ENCODE peak calls at places on chromosome 17, in nine cellular contexts. J, Z, K, D, R, N, G, B and L are unnamed samples.

GRCh38 chr17:7237761-7238417 is 1.4 kb downstream of the PHF23 start:
- DNase-seq in J (no peak), Z (peak; percentile 71), K (peak; percentile 90), D (peak; percentile 66), R (peak; percentile 83), N (peak; percentile 90), G (peak; percentile 90), B (peak; percentile 54), L (peak; percentile 85)

GRCh38 chr17:41555105-41555887 is 16.6 kb downstream of the KRT9 start:
- DNase-seq in J (no peak), Z (no peak), K (no peak), D (peak; percentile 89), R (no peak), N (no peak), G (no peak), B (peak; percentile 18), L (no peak)

GRCh38 chr17:78324391-78325075 is 35.3 kb downstream of the SOCS3 start:
- DNase-seq in J (no peak), Z (peak; percentile 71), K (peak; percentile 77), D (peak; percentile 94), R (peak; percentile 89), N (no peak), G (peak; percentile 81), B (peak; percentile 85), L (no peak)

GRCh38 chr17:69898606-69899005 is 176.4 kb upstream of the KCNJ16 start:
- DNase-seq in J (no peak), Z (no peak), K (no peak), D (no peak), R (no peak), N (no peak), G (no peak), B (peak; percentile 74), L (no peak)

GRCh38 chr17:4632583-4632923 is 8.9 kb downstream of the ALOX15 start:
- DNase-seq in J (no peak), Z (peak; percentile 34), K (no peak), D (no peak), R (no peak), N (no peak), G (no peak), B (no peak), L (no peak)

GRCh38 chr17:77594416-77595209 is 363.9 kb upstream of the TNRC6C start:
- DNase-seq in J (no peak), Z (no peak), K (no peak), D (no peak), R (no peak), N (no peak), G (no peak), B (no peak), L (no peak)

GRCh38 chr17:82097187-82097918 is 683 bp downstream of the FASN start:
- DNase-seq in J (peak; percentile 37), Z (no peak), K (no peak), D (peak; percentile 71), R (no peak), N (peak; percentile 64), G (peak; percentile 75), B (peak; percentile 28), L (no peak)

GRCh38 chr17:82536220-82537201 is 17.0 kb downstream of the FOXK2 start:
- DNase-seq in J (no peak), Z (no peak), K (peak; percentile 52), D (peak; percentile 92), R (peak; percentile 24), N (no peak), G (peak; percentile 67), B (peak; percentile 87), L (no peak)

GRCh38 chr17:74639704-74640142 is 16.2 kb upstream of the CD300E start:
- DNase-seq in J (no peak), Z (no peak), K (peak; percentile 50), D (no peak), R (no peak), N (no peak), G (peak; percentile 51), B (no peak), L (no peak)

GRCh38 chr17:62140836-62141235 is 75.8 kb upstream of the MED13 start:
- DNase-seq in J (no peak), Z (no peak), K (peak; percentile 57), D (peak; percentile 18), R (no peak), N (no peak), G (peak; percentile 50), B (no peak), L (no peak)